ENCODE peak calls at places on chromosome 19, in five cellular contexts. One of them, this sample, is unnamed.

GRCh38 chr19:55441692-55442321 is 1.3 kb downstream of the SHISA7 start:
- DNase-seq in psoas muscle: no peak
- DNase-seq in ovary: no peak
- DNase-seq in kidney: no peak
- DNase-seq in A549: no peak
- DNase-seq in this sample: no peak

GRCh38 chr19:5191091-5191490 is 149.5 kb downstream of the PTPRS start:
- DNase-seq in psoas muscle: no peak
- DNase-seq in ovary: no peak
- DNase-seq in kidney: no peak
- DNase-seq in A549: no peak
- DNase-seq in this sample: no peak

GRCh38 chr19:54481326-54481930 is 8.3 kb upstream of the CDC42EP5 start:
- DNase-seq in psoas muscle: no peak
- DNase-seq in ovary: no peak
- DNase-seq in kidney: peak
- DNase-seq in A549: no peak
- DNase-seq in this sample: peak

GRCh38 chr19:54136086-54136863 is 1.3 kb upstream of the CNOT3 start:
- DNase-seq in psoas muscle: no peak
- DNase-seq in ovary: no peak
- DNase-seq in kidney: peak
- DNase-seq in A549: no peak
- DNase-seq in this sample: no peak

GRCh38 chr19:38405276-38405675 is 2.4 kb downstream of the FAM98C start:
- DNase-seq in psoas muscle: no peak
- DNase-seq in ovary: no peak
- DNase-seq in kidney: no peak
- DNase-seq in A549: no peak
- DNase-seq in this sample: no peak

GRCh38 chr19:55546822-55547614 is 1.7 kb upstream of the SBK3 start:
- DNase-seq in psoas muscle: peak
- DNase-seq in ovary: peak
- DNase-seq in kidney: no peak
- DNase-seq in A549: no peak
- DNase-seq in this sample: no peak

GRCh38 chr19:54670576-54671347 is 8.0 kb downstream of the LILRB4 start:
- DNase-seq in psoas muscle: no peak
- DNase-seq in ovary: no peak
- DNase-seq in kidney: no peak
- DNase-seq in A549: no peak
- DNase-seq in this sample: no peak

GRCh38 chr19:38030681-38031422 is 123.8 kb downstream of the SIPA1L3 start:
- DNase-seq in psoas muscle: no peak
- DNase-seq in ovary: no peak
- DNase-seq in kidney: peak
- DNase-seq in A549: no peak
- DNase-seq in this sample: no peak

GRCh38 chr19:29666634-29667389 is 1.6 kb downstream of the PLEKHF1 start:
- DNase-seq in psoas muscle: peak
- DNase-seq in ovary: peak
- DNase-seq in kidney: peak
- DNase-seq in A549: no peak
- DNase-seq in this sample: no peak

GRCh38 chr19:44570603-44570983 is 41.1 kb upstream of the CEACAM20 start:
- DNase-seq in psoas muscle: no peak
- DNase-seq in ovary: no peak
- DNase-seq in kidney: no peak
- DNase-seq in A549: no peak
- DNase-seq in this sample: no peak

GRCh38 chr19:40549007-40549708 is 27.5 kb upstream of the SHKBP1 start:
- DNase-seq in psoas muscle: peak
- DNase-seq in ovary: peak
- DNase-seq in kidney: peak
- DNase-seq in A549: peak
- DNase-seq in this sample: no peak

GRCh38 chr19:49570138-49570856 is 10.1 kb downstream of the NOSIP start:
- DNase-seq in psoas muscle: no peak
- DNase-seq in ovary: peak
- DNase-seq in kidney: no peak
- DNase-seq in A549: peak
- DNase-seq in this sample: no peak

GRCh38 chr19:30791116-30791515 is 418.9 kb downstream of the ZNF536 start:
- DNase-seq in psoas muscle: no peak
- DNase-seq in ovary: no peak
- DNase-seq in kidney: no peak
- DNase-seq in A549: no peak
- DNase-seq in this sample: no peak

DNA sequence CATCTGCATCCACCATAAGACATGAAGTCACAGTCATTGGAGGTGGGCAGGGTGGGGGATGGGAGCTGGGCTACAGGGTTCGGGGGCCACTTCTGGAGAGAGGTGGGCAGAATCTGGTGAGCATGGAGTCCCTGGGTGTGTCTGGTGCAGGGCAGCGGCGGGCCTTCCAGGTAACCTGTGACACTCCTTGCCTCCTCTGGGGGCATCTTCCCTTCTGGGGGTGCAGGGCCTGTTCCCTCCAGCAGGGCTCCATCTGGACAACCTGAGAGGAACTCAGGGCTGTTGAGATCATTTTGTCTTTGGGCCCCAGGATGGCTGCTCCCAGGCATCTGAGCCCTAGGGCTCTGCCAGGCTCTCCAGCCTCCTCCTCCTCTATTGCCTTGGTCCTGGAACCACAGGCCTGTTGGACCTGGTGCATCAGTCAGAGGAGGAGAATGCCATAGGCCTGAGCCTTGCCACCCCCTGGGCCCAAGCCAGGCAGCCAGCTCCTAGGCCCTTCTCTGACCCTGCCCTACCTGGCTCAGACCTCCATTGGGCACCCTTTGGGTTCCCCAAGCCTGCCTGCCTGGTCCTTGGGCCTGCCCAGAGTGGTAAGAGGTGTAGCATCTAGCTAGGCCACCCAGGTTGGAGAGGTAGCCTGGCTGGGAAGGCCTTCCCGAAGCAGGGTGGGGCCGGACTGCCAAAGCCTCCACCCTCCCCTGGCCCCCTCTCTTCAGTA is 13.4 kb downstream of the LYL1 start:
- DNase-seq in psoas muscle: no peak
- DNase-seq in ovary: peak
- DNase-seq in kidney: no peak
- DNase-seq in A549: peak
- DNase-seq in this sample: peak
- TF ChIP-seq CTCF in psoas muscle: no peak
- TF ChIP-seq CTCF in ovary: no peak
- TF ChIP-seq CTCF in kidney: no peak
- TF ChIP-seq CTCF in A549: no peak
- TF ChIP-seq CTCF in this sample: peak

DNA sequence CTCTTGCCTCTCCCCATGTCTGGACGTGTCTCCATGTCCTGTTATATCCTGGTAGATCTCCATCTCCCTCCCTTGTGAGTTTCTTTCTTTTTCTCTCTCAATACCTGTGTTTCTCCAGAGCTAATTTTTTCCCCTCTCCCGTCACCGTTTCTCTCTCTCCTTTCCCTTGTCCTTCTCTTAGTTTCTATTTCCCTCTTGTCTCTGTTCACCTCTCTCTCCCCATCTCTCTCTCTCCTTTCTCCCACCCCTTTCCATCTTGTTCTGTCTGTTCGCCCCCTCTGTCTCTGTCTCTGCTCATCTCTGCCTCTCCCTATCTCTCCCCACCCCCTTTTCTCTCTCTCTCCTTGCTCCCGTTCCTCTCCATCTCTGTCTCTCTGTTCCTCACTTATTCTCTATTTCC is 13.0 kb downstream of the SLC8A2 start:
- DNase-seq in psoas muscle: no peak
- DNase-seq in ovary: no peak
- DNase-seq in kidney: no peak
- DNase-seq in A549: no peak
- DNase-seq in this sample: no peak
- TF ChIP-seq CTCF in psoas muscle: no peak
- TF ChIP-seq CTCF in ovary: no peak
- TF ChIP-seq CTCF in kidney: no peak
- TF ChIP-seq CTCF in A549: no peak
- TF ChIP-seq CTCF in this sample: no peak

GRCh38 chr19:14073925-14074838 is 1.6 kb downstream of the MISP3 start:
- DNase-seq in psoas muscle: no peak
- DNase-seq in ovary: peak
- DNase-seq in kidney: peak
- DNase-seq in A549: no peak
- DNase-seq in this sample: no peak
- TF ChIP-seq CTCF in psoas muscle: no peak
- TF ChIP-seq CTCF in ovary: no peak
- TF ChIP-seq CTCF in kidney: no peak
- TF ChIP-seq CTCF in A549: no peak
- TF ChIP-seq CTCF in this sample: no peak

DNA sequence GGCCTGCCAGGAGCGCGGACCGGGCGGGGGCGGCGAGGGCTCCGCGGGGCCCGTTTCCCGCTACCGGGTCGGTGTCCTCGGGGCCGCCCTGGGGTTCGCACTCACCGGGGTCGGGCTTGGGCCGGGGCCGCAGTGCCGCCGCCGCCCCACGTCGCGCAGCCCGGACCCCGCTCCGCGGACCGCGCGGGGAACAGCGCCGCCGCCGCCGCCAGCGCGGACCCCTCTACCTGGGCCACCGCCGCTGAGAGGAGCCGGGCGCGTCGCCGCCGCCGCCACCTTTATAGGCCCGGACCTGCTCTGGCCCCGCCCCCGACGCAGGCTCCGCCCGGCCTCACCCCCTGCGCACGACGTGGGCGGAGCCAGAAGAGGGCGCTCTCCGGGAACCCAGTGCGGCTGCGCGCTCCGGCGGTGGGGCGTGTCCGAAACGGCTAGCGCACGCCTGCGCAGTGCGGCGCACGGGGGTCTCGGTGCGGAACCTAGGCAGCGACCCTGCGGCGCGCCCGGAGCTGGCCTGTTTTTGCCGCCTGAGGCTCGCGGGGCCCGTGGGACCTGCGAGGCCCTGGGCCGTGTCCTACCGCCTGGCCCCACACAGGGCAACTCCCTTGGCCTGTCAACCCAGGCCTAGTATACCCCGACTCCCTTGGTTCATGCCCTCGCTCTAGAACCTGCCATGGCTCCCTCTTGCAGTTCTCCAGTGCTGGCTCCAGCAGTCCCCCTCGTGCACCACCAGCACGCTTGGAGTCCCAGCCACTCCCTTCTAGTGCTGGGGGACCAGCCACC is at the start of gene MKNK2:
- DNase-seq in psoas muscle: peak
- DNase-seq in ovary: peak
- DNase-seq in kidney: peak
- DNase-seq in A549: peak
- DNase-seq in this sample: peak
- TF ChIP-seq CTCF in psoas muscle: peak
- TF ChIP-seq CTCF in ovary: peak
- TF ChIP-seq CTCF in kidney: peak
- TF ChIP-seq CTCF in A549: peak
- TF ChIP-seq CTCF in this sample: peak

GRCh38 chr19:48571378-48572162 is 19.6 kb downstream of the SULT2B1 start:
- DNase-seq in psoas muscle: no peak
- DNase-seq in ovary: no peak
- DNase-seq in kidney: no peak
- DNase-seq in A549: no peak
- DNase-seq in this sample: no peak

GRCh38 chr19:48565090-48565489 is 13.1 kb downstream of the SULT2B1 start:
- DNase-seq in psoas muscle: no peak
- DNase-seq in ovary: no peak
- DNase-seq in kidney: no peak
- DNase-seq in A549: peak
- DNase-seq in this sample: no peak

GRCh38 chr19:48569814-48570213 is 17.8 kb downstream of the SULT2B1 start:
- DNase-seq in psoas muscle: no peak
- DNase-seq in ovary: no peak
- DNase-seq in kidney: no peak
- DNase-seq in A549: no peak
- DNase-seq in this sample: no peak

GRCh38 chr19:48573163-48573505 is 21.2 kb downstream of the SULT2B1 start:
- DNase-seq in psoas muscle: no peak
- DNase-seq in ovary: no peak
- DNase-seq in kidney: no peak
- DNase-seq in A549: no peak
- DNase-seq in this sample: no peak

GRCh38 chr19:48568345-48568886 is 16.4 kb downstream of the SULT2B1 start:
- DNase-seq in psoas muscle: peak
- DNase-seq in ovary: peak
- DNase-seq in kidney: peak
- DNase-seq in A549: peak
- DNase-seq in this sample: no peak
- TF ChIP-seq CTCF in psoas muscle: no peak
- TF ChIP-seq CTCF in ovary: no peak
- TF ChIP-seq CTCF in kidney: no peak
- TF ChIP-seq CTCF in A549: no peak
- TF ChIP-seq CTCF in this sample: peak

GRCh38 chr19:8456064-8456463 is 11.3 kb downstream of the HNRNPM start:
- DNase-seq in psoas muscle: peak
- DNase-seq in ovary: no peak
- DNase-seq in kidney: no peak
- DNase-seq in A549: peak
- DNase-seq in this sample: peak
- TF ChIP-seq CTCF in psoas muscle: peak
- TF ChIP-seq CTCF in ovary: no peak
- TF ChIP-seq CTCF in kidney: no peak
- TF ChIP-seq CTCF in A549: no peak
- TF ChIP-seq CTCF in this sample: peak

DNA sequence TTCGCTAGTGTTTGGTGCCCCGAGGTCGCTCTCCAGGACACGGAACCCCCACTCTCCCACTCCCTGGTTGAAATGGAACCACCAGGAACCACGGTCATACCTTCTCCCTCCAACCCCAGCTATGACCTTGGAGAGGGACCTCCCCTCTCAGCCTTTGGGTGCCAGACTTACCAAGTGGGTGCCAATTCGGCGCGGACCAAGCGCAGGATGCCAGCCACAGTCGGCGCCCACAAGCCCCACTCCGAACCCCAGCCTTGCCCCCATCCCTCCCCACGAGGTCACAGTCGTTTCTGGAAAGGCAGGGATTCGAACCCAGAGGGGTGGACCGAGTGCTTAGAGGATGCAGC is 910 bp downstream of the PDE4C start:
- DNase-seq in psoas muscle: no peak
- DNase-seq in ovary: no peak
- DNase-seq in kidney: no peak
- DNase-seq in A549: no peak
- DNase-seq in this sample: no peak
- TF ChIP-seq CTCF in psoas muscle: no peak
- TF ChIP-seq CTCF in ovary: no peak
- TF ChIP-seq CTCF in kidney: no peak
- TF ChIP-seq CTCF in A549: no peak
- TF ChIP-seq CTCF in this sample: no peak

DNA sequence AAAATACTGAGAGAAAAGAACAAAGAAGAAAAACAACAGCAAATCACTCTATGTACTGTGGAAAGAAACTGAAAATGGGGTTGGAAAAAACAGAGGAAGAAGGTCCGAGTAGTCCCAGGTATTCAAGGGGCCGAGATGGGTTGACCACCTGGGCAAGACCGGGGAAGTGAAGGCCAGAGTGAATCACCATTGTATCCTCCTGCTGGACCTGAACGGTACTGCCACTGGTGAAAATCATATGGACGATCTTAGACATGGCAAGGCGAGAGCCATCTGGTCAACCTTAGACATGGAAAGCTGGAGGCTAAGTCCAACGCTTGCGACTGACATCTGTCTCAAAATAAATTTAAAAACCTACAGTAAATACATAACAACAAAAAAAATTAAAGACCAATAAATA is 44.4 kb upstream of the ZNF91 start:
- DNase-seq in psoas muscle: no peak
- DNase-seq in ovary: no peak
- DNase-seq in kidney: no peak
- DNase-seq in A549: no peak
- DNase-seq in this sample: no peak
- TF ChIP-seq CTCF in psoas muscle: peak
- TF ChIP-seq CTCF in ovary: no peak
- TF ChIP-seq CTCF in kidney: no peak
- TF ChIP-seq CTCF in A549: no peak
- TF ChIP-seq CTCF in this sample: no peak